ENCODE peak calls at places on chromosomes 6 and 20, in nine cellular contexts. One of them, this sample, is unnamed.

GRCh38 chr20:44211177-44212039 is 837 bp upstream of the OSER1 start:
- DNase-seq in GM23338: no peak
- DNase-seq in MM.1S: peak
- DNase-seq in HCT116: no peak
- DNase-seq in SK-N-SH: peak
- DNase-seq in neural progenitor cell: peak
- DNase-seq in hepatocyte: peak
- DNase-seq in GM23248: peak
- DNase-seq in OCI-LY7: no peak
- DNase-seq in this sample: no peak

GRCh38 chr20:34717230-34718095 is 13.3 kb downstream of the TP53INP2 start:
- DNase-seq in GM23338: no peak
- DNase-seq in MM.1S: no peak
- DNase-seq in HCT116: no peak
- DNase-seq in SK-N-SH: no peak
- DNase-seq in neural progenitor cell: no peak
- DNase-seq in hepatocyte: no peak
- DNase-seq in GM23248: no peak
- DNase-seq in OCI-LY7: no peak
- DNase-seq in this sample: no peak

GRCh38 chr6:108163267-108163643 is 2.6 kb upstream of the NR2E1 start:
- DNase-seq in GM23338: peak
- DNase-seq in MM.1S: no peak
- DNase-seq in HCT116: peak
- DNase-seq in SK-N-SH: no peak
- DNase-seq in neural progenitor cell: peak
- DNase-seq in hepatocyte: no peak
- DNase-seq in GM23248: no peak
- DNase-seq in OCI-LY7: peak
- DNase-seq in this sample: peak

GRCh38 chr20:8156603-8157079 is 24.6 kb downstream of the PLCB1 start:
- DNase-seq in GM23338: no peak
- DNase-seq in MM.1S: peak
- DNase-seq in HCT116: peak
- DNase-seq in SK-N-SH: no peak
- DNase-seq in neural progenitor cell: no peak
- DNase-seq in hepatocyte: peak
- DNase-seq in GM23248: peak
- DNase-seq in OCI-LY7: no peak
- DNase-seq in this sample: peak

GRCh38 chr6:168574699-168575195 is 133.8 kb downstream of the SMOC2 start:
- DNase-seq in GM23338: peak
- DNase-seq in MM.1S: no peak
- DNase-seq in HCT116: peak
- DNase-seq in SK-N-SH: no peak
- DNase-seq in neural progenitor cell: peak
- DNase-seq in hepatocyte: peak
- DNase-seq in GM23248: no peak
- DNase-seq in OCI-LY7: no peak
- DNase-seq in this sample: no peak

GRCh38 chr6:101776919-101777350 is 383.4 kb downstream of the GRIK2 start:
- DNase-seq in GM23338: no peak
- DNase-seq in MM.1S: no peak
- DNase-seq in HCT116: no peak
- DNase-seq in SK-N-SH: no peak
- DNase-seq in neural progenitor cell: peak
- DNase-seq in hepatocyte: no peak
- DNase-seq in GM23248: no peak
- DNase-seq in OCI-LY7: no peak
- DNase-seq in this sample: no peak

GRCh38 chr6:149513915-149514314 is 29.1 kb upstream of the ZC3H12D start:
- DNase-seq in GM23338: no peak
- DNase-seq in MM.1S: no peak
- DNase-seq in HCT116: no peak
- DNase-seq in SK-N-SH: no peak
- DNase-seq in neural progenitor cell: no peak
- DNase-seq in hepatocyte: no peak
- DNase-seq in GM23248: no peak
- DNase-seq in OCI-LY7: no peak
- DNase-seq in this sample: no peak

GRCh38 chr6:45548657-45549515 is 171.2 kb upstream of the SUPT3H start:
- DNase-seq in GM23338: no peak
- DNase-seq in MM.1S: peak
- DNase-seq in HCT116: no peak
- DNase-seq in SK-N-SH: no peak
- DNase-seq in neural progenitor cell: no peak
- DNase-seq in hepatocyte: no peak
- DNase-seq in GM23248: no peak
- DNase-seq in OCI-LY7: no peak
- DNase-seq in this sample: no peak

GRCh38 chr6:159828074-159828473 is 28.0 kb downstream of the PNLDC1 start:
- DNase-seq in GM23338: no peak
- DNase-seq in MM.1S: no peak
- DNase-seq in HCT116: no peak
- DNase-seq in SK-N-SH: no peak
- DNase-seq in neural progenitor cell: no peak
- DNase-seq in hepatocyte: no peak
- DNase-seq in GM23248: peak
- DNase-seq in OCI-LY7: no peak
- DNase-seq in this sample: no peak

GRCh38 chr6:42147138-42147562 is 4.7 kb upstream of the C6orf132 start:
- DNase-seq in GM23338: no peak
- DNase-seq in MM.1S: no peak
- DNase-seq in HCT116: no peak
- DNase-seq in SK-N-SH: no peak
- DNase-seq in neural progenitor cell: no peak
- DNase-seq in hepatocyte: no peak
- DNase-seq in GM23248: no peak
- DNase-seq in OCI-LY7: no peak
- DNase-seq in this sample: peak

GRCh38 chr20:50789968-50790650 is 4.8 kb upstream of the BCAS4 start:
- DNase-seq in GM23338: no peak
- DNase-seq in MM.1S: no peak
- DNase-seq in HCT116: no peak
- DNase-seq in SK-N-SH: no peak
- DNase-seq in neural progenitor cell: no peak
- DNase-seq in hepatocyte: no peak
- DNase-seq in GM23248: no peak
- DNase-seq in OCI-LY7: no peak
- DNase-seq in this sample: peak

GRCh38 chr6:131400054-131400781 is 172.8 kb upstream of the ARG1 start:
- DNase-seq in GM23338: no peak
- DNase-seq in MM.1S: no peak
- DNase-seq in HCT116: peak
- DNase-seq in SK-N-SH: no peak
- DNase-seq in neural progenitor cell: no peak
- DNase-seq in hepatocyte: no peak
- DNase-seq in GM23248: peak
- DNase-seq in OCI-LY7: no peak
- DNase-seq in this sample: peak
- TF ChIP-seq EZH2phosphoT487 in GM23338: no peak
- TF ChIP-seq EZH2phosphoT487 in MM.1S: no peak
- TF ChIP-seq EZH2phosphoT487 in HCT116: no peak
- TF ChIP-seq EZH2phosphoT487 in SK-N-SH: no peak
- TF ChIP-seq EZH2phosphoT487 in neural progenitor cell: no peak
- TF ChIP-seq EZH2phosphoT487 in hepatocyte: no peak
- TF ChIP-seq EZH2phosphoT487 in GM23248: no peak
- TF ChIP-seq EZH2phosphoT487 in OCI-LY7: no peak
- TF ChIP-seq EZH2phosphoT487 in this sample: no peak

DNA sequence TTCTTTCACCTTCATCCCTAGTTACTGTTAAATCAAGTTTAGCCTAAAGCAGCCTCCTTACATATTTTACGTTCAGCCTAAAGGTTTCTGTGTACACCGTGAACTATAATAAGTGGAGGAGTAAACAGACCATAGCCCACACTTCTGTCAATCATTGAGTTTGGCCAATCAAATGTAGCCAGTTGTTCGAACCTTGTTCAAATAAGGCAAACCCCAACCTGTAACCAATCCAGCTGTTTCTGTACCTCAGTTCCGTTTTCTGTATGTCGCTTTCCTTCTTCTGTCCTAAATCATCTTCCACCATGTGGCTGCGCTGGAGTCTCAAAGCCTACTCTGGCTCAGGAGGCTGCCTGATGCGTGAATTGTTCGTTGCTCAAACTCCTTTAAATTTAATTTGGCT is 1.8 kb upstream of the FBXO30 start:
- DNase-seq in GM23338: no peak
- DNase-seq in MM.1S: no peak
- DNase-seq in HCT116: no peak
- DNase-seq in SK-N-SH: no peak
- DNase-seq in neural progenitor cell: no peak
- DNase-seq in hepatocyte: no peak
- DNase-seq in GM23248: no peak
- DNase-seq in OCI-LY7: peak
- DNase-seq in this sample: no peak
- H3K4me2 ChIP-seq in GM23338: peak
- H3K4me2 ChIP-seq in MM.1S: no peak
- H3K4me2 ChIP-seq in HCT116: no peak
- H3K4me2 ChIP-seq in SK-N-SH: peak
- H3K4me2 ChIP-seq in neural progenitor cell: peak
- H3K4me2 ChIP-seq in hepatocyte: peak
- H3K4me2 ChIP-seq in GM23248: peak
- H3K4me2 ChIP-seq in OCI-LY7: peak
- H3K4me2 ChIP-seq in this sample: no peak

GRCh38 chr6:141464490-141464889 is 668.2 kb upstream of the GJE1 start:
- DNase-seq in GM23338: no peak
- DNase-seq in MM.1S: peak
- DNase-seq in HCT116: no peak
- DNase-seq in SK-N-SH: no peak
- DNase-seq in neural progenitor cell: no peak
- DNase-seq in hepatocyte: peak
- DNase-seq in GM23248: peak
- DNase-seq in OCI-LY7: peak
- DNase-seq in this sample: peak
- TF ChIP-seq EZH2phosphoT487 in GM23338: no peak
- TF ChIP-seq EZH2phosphoT487 in MM.1S: no peak
- TF ChIP-seq EZH2phosphoT487 in HCT116: no peak
- TF ChIP-seq EZH2phosphoT487 in SK-N-SH: no peak
- TF ChIP-seq EZH2phosphoT487 in neural progenitor cell: no peak
- TF ChIP-seq EZH2phosphoT487 in hepatocyte: no peak
- TF ChIP-seq EZH2phosphoT487 in GM23248: no peak
- TF ChIP-seq EZH2phosphoT487 in OCI-LY7: no peak
- TF ChIP-seq EZH2phosphoT487 in this sample: no peak

DNA sequence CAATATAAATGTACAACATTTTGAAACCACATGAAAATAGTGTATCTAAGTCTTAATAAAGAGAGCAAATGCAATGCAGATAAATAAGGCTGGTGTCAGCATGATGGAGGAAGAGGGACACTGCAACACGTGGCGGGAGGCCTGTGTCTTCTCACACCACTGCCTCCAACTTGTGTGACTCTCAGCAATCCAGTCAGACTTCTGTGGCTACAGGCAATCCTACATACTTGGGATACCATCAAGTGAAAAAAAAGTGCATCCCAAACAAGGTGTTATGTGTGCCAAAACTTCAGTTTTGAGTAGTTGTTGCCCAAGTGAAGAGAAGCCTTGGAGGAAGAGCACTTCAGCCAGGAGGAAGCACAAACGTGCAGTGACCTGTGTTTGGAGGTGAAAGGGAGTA is 68.6 kb downstream of the PKIB start:
- DNase-seq in GM23338: no peak
- DNase-seq in MM.1S: no peak
- DNase-seq in HCT116: no peak
- DNase-seq in SK-N-SH: no peak
- DNase-seq in neural progenitor cell: no peak
- DNase-seq in hepatocyte: no peak
- DNase-seq in GM23248: no peak
- DNase-seq in OCI-LY7: no peak
- DNase-seq in this sample: no peak
- H3K4me2 ChIP-seq in GM23338: no peak
- H3K4me2 ChIP-seq in MM.1S: no peak
- H3K4me2 ChIP-seq in HCT116: no peak
- H3K4me2 ChIP-seq in SK-N-SH: no peak
- H3K4me2 ChIP-seq in neural progenitor cell: no peak
- H3K4me2 ChIP-seq in hepatocyte: no peak
- H3K4me2 ChIP-seq in GM23248: no peak
- H3K4me2 ChIP-seq in OCI-LY7: no peak
- H3K4me2 ChIP-seq in this sample: no peak

GRCh38 chr6:141105481-141105880 is 1027.2 kb upstream of the GJE1 start:
- DNase-seq in GM23338: peak
- DNase-seq in MM.1S: no peak
- DNase-seq in HCT116: no peak
- DNase-seq in SK-N-SH: no peak
- DNase-seq in neural progenitor cell: peak
- DNase-seq in hepatocyte: no peak
- DNase-seq in GM23248: peak
- DNase-seq in OCI-LY7: no peak
- DNase-seq in this sample: no peak
- TF ChIP-seq EZH2phosphoT487 in GM23338: no peak
- TF ChIP-seq EZH2phosphoT487 in MM.1S: no peak
- TF ChIP-seq EZH2phosphoT487 in HCT116: no peak
- TF ChIP-seq EZH2phosphoT487 in SK-N-SH: no peak
- TF ChIP-seq EZH2phosphoT487 in neural progenitor cell: no peak
- TF ChIP-seq EZH2phosphoT487 in hepatocyte: no peak
- TF ChIP-seq EZH2phosphoT487 in GM23248: no peak
- TF ChIP-seq EZH2phosphoT487 in OCI-LY7: no peak
- TF ChIP-seq EZH2phosphoT487 in this sample: no peak

This sample was measured in PC-3.